ENCODE peak calls at places on chromosomes 12 and 14, in seven cellular contexts. J, M, C, G, A, Z and V are unnamed samples.

GRCh38 chr12:26863515-26863914 is 30.5 kb upstream of the ITPR2 start:
- DNase-seq in Z (no peak), G (peak), J (no peak), C (no peak), A (no peak), M (no peak), V (peak)

GRCh38 chr12:6211421-6211869 is 11.2 kb downstream of the CD9 start:
- DNase-seq in M (no peak), C (no peak), Z (no peak), J (no peak), G (no peak), A (no peak), V (no peak)

GRCh38 chr12:69092137-69092536 is 147.2 kb upstream of the CPSF6 start:
- DNase-seq in G (no peak), M (no peak), A (no peak), C (no peak), Z (no peak), J (no peak), V (no peak)

GRCh38 chr14:77031680-77032482 is 3.4 kb upstream of the IRF2BPL start:
- DNase-seq in J (no peak), G (no peak), C (no peak), A (peak), Z (no peak), M (no peak), V (peak)

GRCh38 chr12:50745861-50746260 is 18.0 kb upstream of the ATF1 start:
- DNase-seq in J (peak), G (no peak), C (no peak), Z (no peak), M (no peak), A (no peak), V (peak)

GRCh38 chr12:52032797-52033505 is 18.3 kb upstream of the NR4A1 start:
- DNase-seq in A (peak), C (peak), Z (peak), G (peak), M (peak), J (peak), V (peak)

GRCh38 chr14:65849558-65849957 is 437.0 kb downstream of the FUT8 start:
- DNase-seq in C (no peak), Z (no peak), G (no peak), M (no peak), A (no peak), J (peak), V (peak)

GRCh38 chr12:113086249-113087164 is 30.0 kb downstream of the DTX1 start:
- DNase-seq in A (no peak), C (peak), Z (no peak), M (no peak), G (no peak), J (no peak), V (peak)

GRCh38 chr14:99732436-99733220 is 48.5 kb downstream of the CYP46A1 start:
- DNase-seq in Z (peak), C (no peak), J (peak), A (peak), G (no peak), M (peak), V (no peak)

GRCh38 chr12:131085125-131085815 is 131.6 kb downstream of the ADGRD1 start:
- DNase-seq in J (peak), C (no peak), M (no peak), G (no peak), A (peak), Z (no peak), V (no peak)

GRCh38 chr12:124173692-124174091 is 121.2 kb upstream of the RFLNA start:
- DNase-seq in M (no peak), G (no peak), A (no peak), J (no peak), C (no peak), Z (no peak), V (no peak)

GRCh38 chr14:71638523-71639196 is 293.6 kb upstream of the RGS6 start:
- DNase-seq in G (no peak), Z (no peak), A (no peak), C (no peak), J (no peak), M (no peak), V (no peak)

GRCh38 chr14:96135285-96135684 is 69.4 kb upstream of the BDKRB2 start:
- DNase-seq in A (no peak), M (no peak), G (no peak), Z (peak), J (no peak), C (no peak), V (no peak)

GRCh38 chr12:105040476-105040875 is 43.8 kb downstream of the ALDH1L2 start:
- DNase-seq in G (no peak), Z (no peak), J (no peak), A (no peak), M (no peak), C (no peak), V (no peak)

GRCh38 chr14:93914278-93914677 is 12.9 kb upstream of the FAM181A start:
- DNase-seq in Z (no peak), A (no peak), J (no peak), G (no peak), C (no peak), M (no peak), V (no peak)

GRCh38 chr12:66118240-66118891 is 12.2 kb downstream of the LLPH start:
- DNase-seq in G (no peak), C (no peak), M (no peak), J (no peak), Z (no peak), A (no peak), V (no peak)

GRCh38 chr12:1575799-1576401 is 18.5 kb downstream of the FBXL14 start:
- DNase-seq in C (no peak), J (peak), Z (no peak), M (no peak), A (no peak), G (no peak), V (peak)

GRCh38 chr14:71720978-71721624 is 211.1 kb upstream of the RGS6 start:
- DNase-seq in A (no peak), Z (peak), J (no peak), G (peak), C (no peak), M (no peak), V (peak)

GRCh38 chr14:51201890-51202289 is 38.2 kb upstream of the TMX1 start:
- DNase-seq in G (no peak), M (no peak), J (no peak), C (no peak), Z (no peak), A (no peak), V (no peak)

GRCh38 chr14:29925106-29925722 is 2.4 kb downstream of the PRKD1 start:
- DNase-seq in A (no peak), C (no peak), G (no peak), M (no peak), Z (no peak), J (no peak), V (no peak)

DNA sequence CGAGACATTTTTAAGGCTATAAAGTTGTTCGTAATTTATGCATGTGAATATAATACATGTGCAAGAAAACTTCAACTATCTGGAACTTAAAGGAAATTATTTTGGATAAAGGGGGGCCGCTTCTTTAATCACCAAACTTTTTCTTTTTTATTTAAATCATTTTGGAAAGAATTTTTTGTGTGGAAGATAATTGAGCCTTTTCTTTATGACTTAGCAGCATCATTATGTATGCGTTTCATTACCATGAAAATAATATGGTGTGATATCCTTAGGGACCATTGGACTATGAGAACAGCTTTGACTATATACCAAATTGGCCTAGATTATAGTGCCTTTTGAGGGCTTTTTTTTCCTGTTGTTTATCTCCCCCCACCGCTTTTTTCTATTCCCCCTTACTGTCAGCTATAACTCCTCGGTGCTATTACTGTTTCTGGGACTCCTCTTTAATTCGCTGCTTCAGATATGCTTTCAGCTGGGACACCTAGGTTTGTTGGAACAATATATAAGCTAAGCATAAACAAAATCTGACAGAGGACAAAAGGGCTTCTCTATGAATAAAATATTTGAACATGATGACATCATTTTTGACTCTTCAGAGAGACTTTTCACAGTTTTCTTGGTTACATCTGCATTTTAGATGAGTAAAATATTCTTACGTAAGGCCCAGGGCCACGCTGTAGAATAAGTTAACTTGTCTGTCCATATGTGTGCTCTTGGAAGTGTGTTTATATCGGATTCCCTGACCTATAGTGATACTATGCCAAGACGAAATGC is 392.7 kb downstream of the NPAS3 start:
- DNase-seq in M (no peak), C (no peak), A (no peak), J (no peak), G (no peak), Z (no peak), V (no peak)
- TF ChIP-seq POLR2A in M (no peak), C (no peak), A (no peak), J (no peak), G (no peak), Z (no peak), V (no peak)

GRCh38 chr14:34106310-34106709 is 155.4 kb upstream of the EGLN3 start:
- DNase-seq in J (no peak), M (no peak), A (no peak), C (no peak), G (no peak), Z (no peak), V (no peak)
- H3K4me3 ChIP-seq in J (no peak), M (no peak), A (no peak), C (no peak), G (no peak), Z (no peak), V (no peak)

DNA sequence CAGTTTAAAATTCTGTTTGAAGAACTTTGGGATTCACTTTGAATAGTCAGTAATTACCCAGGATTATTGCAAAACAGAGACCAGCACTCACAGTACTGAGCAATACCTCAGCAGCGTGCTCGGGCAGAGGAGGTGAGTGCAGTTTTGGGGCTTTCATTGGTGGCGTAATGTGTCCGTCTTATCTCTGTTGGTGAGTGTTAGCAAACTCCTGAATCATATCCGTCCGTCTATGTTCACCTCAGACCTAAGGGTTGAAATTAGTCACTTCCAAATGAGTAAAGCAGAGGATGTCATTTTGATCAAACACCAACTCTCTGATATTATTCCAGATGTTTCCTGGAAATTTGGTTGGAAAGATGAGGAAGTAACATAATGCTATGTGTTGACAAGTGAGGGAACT is 82.8 kb downstream of the BORCS5 start:
- DNase-seq in J (no peak), M (no peak), C (no peak), A (no peak), G (peak), Z (no peak), V (peak)
- TF ChIP-seq POLR2A in J (no peak), M (no peak), C (no peak), A (no peak), G (no peak), Z (no peak), V (no peak)

GRCh38 chr14:102335163-102335562 is 15.6 kb downstream of the ZNF839 start:
- DNase-seq in J (no peak), C (no peak), Z (no peak), A (no peak), G (no peak), M (no peak), V (no peak)
- H3K4me3 ChIP-seq in J (no peak), C (no peak), Z (no peak), A (no peak), G (no peak), M (no peak), V (no peak)

GRCh38 chr14:69441948-69442347 is 42.6 kb upstream of the PLEKHD1 start:
- DNase-seq in Z (no peak), M (no peak), A (no peak), C (no peak), J (no peak), G (no peak), V (peak)
- TF ChIP-seq POLR2A in Z (no peak), M (no peak), A (no peak), C (no peak), J (no peak), G (no peak), V (no peak)

GRCh38 chr14:104692261-104692938 is 3.0 kb downstream of the INF2 start:
- DNase-seq in G (no peak), J (no peak), C (no peak), M (no peak), Z (no peak), A (no peak), V (no peak)

GRCh38 chr14:104694991-104695659 is 5.7 kb downstream of the INF2 start:
- DNase-seq in A (no peak), J (no peak), G (no peak), M (no peak), C (peak), Z (peak), V (peak)

GRCh38 chr14:104692939-104693315 is 3.5 kb downstream of the INF2 start:
- DNase-seq in C (no peak), G (no peak), J (no peak), A (no peak), M (no peak), Z (no peak), V (no peak)

GRCh38 chr14:104694475-104694950 is 5.1 kb downstream of the INF2 start:
- DNase-seq in A (no peak), M (no peak), J (no peak), Z (no peak), C (no peak), G (no peak), V (no peak)

GRCh38 chr14:104693482-104694431 is 4.3 kb downstream of the INF2 start:
- DNase-seq in C (no peak), J (no peak), A (no peak), M (no peak), G (no peak), Z (no peak), V (no peak)
- H3K4me3 ChIP-seq in C (no peak), J (no peak), A (no peak), M (no peak), G (no peak), Z (no peak), V (no peak)